ENCODE peak calls at places on chromosomes 1 and 21, in ten cellular contexts. One of them, this sample, is unnamed.

GRCh38 chr1:208110296-208110695 is 133.9 kb downstream of the PLXNA2 start:
- DNase-seq in psoas muscle: no peak
- DNase-seq in PC-3: no peak
- DNase-seq in mammary epithelial cell: no peak
- DNase-seq in tibial artery: no peak
- DNase-seq in thoracic aorta: no peak
- DNase-seq in body of pancreas: no peak
- DNase-seq in upper lobe of right lung: no peak
- DNase-seq in tibial nerve: no peak
- DNase-seq in fibroblast of mammary gland: no peak
- DNase-seq in this sample: no peak

GRCh38 chr1:90936061-90936460 is 85.8 kb downstream of the ZNF644 start:
- DNase-seq in psoas muscle: no peak
- DNase-seq in PC-3: no peak
- DNase-seq in mammary epithelial cell: no peak
- DNase-seq in tibial artery: no peak
- DNase-seq in thoracic aorta: no peak
- DNase-seq in body of pancreas: no peak
- DNase-seq in upper lobe of right lung: no peak
- DNase-seq in tibial nerve: no peak
- DNase-seq in fibroblast of mammary gland: no peak
- DNase-seq in this sample: no peak

GRCh38 chr21:45085700-45086099 is 11.3 kb downstream of the ADARB1 start:
- DNase-seq in psoas muscle: no peak
- DNase-seq in PC-3: no peak
- DNase-seq in mammary epithelial cell: no peak
- DNase-seq in tibial artery: no peak
- DNase-seq in thoracic aorta: no peak
- DNase-seq in body of pancreas: no peak
- DNase-seq in upper lobe of right lung: no peak
- DNase-seq in tibial nerve: no peak
- DNase-seq in fibroblast of mammary gland: no peak
- DNase-seq in this sample: no peak

GRCh38 chr1:89808429-89809117 is 12.3 kb upstream of the LRRC8D start:
- DNase-seq in psoas muscle: no peak
- DNase-seq in PC-3: peak
- DNase-seq in mammary epithelial cell: peak
- DNase-seq in tibial artery: no peak
- DNase-seq in thoracic aorta: no peak
- DNase-seq in body of pancreas: no peak
- DNase-seq in upper lobe of right lung: no peak
- DNase-seq in tibial nerve: no peak
- DNase-seq in fibroblast of mammary gland: peak
- DNase-seq in this sample: peak

GRCh38 chr1:101964708-101965107 is 32.0 kb downstream of the OLFM3 start:
- DNase-seq in psoas muscle: no peak
- DNase-seq in PC-3: no peak
- DNase-seq in mammary epithelial cell: no peak
- DNase-seq in tibial artery: no peak
- DNase-seq in thoracic aorta: no peak
- DNase-seq in body of pancreas: no peak
- DNase-seq in upper lobe of right lung: no peak
- DNase-seq in tibial nerve: no peak
- DNase-seq in fibroblast of mammary gland: no peak
- DNase-seq in this sample: peak

GRCh38 chr21:19607983-19608668 is 1204.5 kb upstream of the TMPRSS15 start:
- DNase-seq in psoas muscle: no peak
- DNase-seq in PC-3: no peak
- DNase-seq in mammary epithelial cell: no peak
- DNase-seq in tibial artery: no peak
- DNase-seq in thoracic aorta: no peak
- DNase-seq in body of pancreas: peak
- DNase-seq in upper lobe of right lung: no peak
- DNase-seq in tibial nerve: no peak
- DNase-seq in fibroblast of mammary gland: no peak
- DNase-seq in this sample: no peak

GRCh38 chr1:113453771-113454083 is 63.4 kb downstream of the MAGI3 start:
- DNase-seq in psoas muscle: no peak
- DNase-seq in PC-3: peak
- DNase-seq in mammary epithelial cell: no peak
- DNase-seq in tibial artery: no peak
- DNase-seq in thoracic aorta: no peak
- DNase-seq in body of pancreas: no peak
- DNase-seq in upper lobe of right lung: no peak
- DNase-seq in tibial nerve: no peak
- DNase-seq in fibroblast of mammary gland: no peak
- DNase-seq in this sample: no peak

GRCh38 chr1:22447581-22448215 is 4.0 kb upstream of the ZBTB40 start:
- DNase-seq in psoas muscle: no peak
- DNase-seq in PC-3: peak
- DNase-seq in mammary epithelial cell: peak
- DNase-seq in tibial artery: peak
- DNase-seq in thoracic aorta: no peak
- DNase-seq in body of pancreas: no peak
- DNase-seq in upper lobe of right lung: no peak
- DNase-seq in tibial nerve: no peak
- DNase-seq in fibroblast of mammary gland: peak
- DNase-seq in this sample: peak

GRCh38 chr1:45348609-45348965 is 8.3 kb upstream of the MUTYH start:
- DNase-seq in psoas muscle: no peak
- DNase-seq in PC-3: no peak
- DNase-seq in mammary epithelial cell: no peak
- DNase-seq in tibial artery: no peak
- DNase-seq in thoracic aorta: no peak
- DNase-seq in body of pancreas: no peak
- DNase-seq in upper lobe of right lung: no peak
- DNase-seq in tibial nerve: no peak
- DNase-seq in fibroblast of mammary gland: no peak
- DNase-seq in this sample: no peak

GRCh38 chr1:212526111-212526491 is 82.5 kb upstream of the ATF3 start:
- DNase-seq in psoas muscle: no peak
- DNase-seq in PC-3: no peak
- DNase-seq in mammary epithelial cell: no peak
- DNase-seq in tibial artery: no peak
- DNase-seq in thoracic aorta: no peak
- DNase-seq in body of pancreas: no peak
- DNase-seq in upper lobe of right lung: no peak
- DNase-seq in tibial nerve: no peak
- DNase-seq in fibroblast of mammary gland: no peak
- DNase-seq in this sample: no peak

GRCh38 chr1:186183970-186184628 is 191.0 kb downstream of the TPR start:
- DNase-seq in psoas muscle: no peak
- DNase-seq in PC-3: no peak
- DNase-seq in mammary epithelial cell: no peak
- DNase-seq in tibial artery: no peak
- DNase-seq in thoracic aorta: no peak
- DNase-seq in body of pancreas: no peak
- DNase-seq in upper lobe of right lung: no peak
- DNase-seq in tibial nerve: no peak
- DNase-seq in fibroblast of mammary gland: peak
- DNase-seq in this sample: peak

DNA sequence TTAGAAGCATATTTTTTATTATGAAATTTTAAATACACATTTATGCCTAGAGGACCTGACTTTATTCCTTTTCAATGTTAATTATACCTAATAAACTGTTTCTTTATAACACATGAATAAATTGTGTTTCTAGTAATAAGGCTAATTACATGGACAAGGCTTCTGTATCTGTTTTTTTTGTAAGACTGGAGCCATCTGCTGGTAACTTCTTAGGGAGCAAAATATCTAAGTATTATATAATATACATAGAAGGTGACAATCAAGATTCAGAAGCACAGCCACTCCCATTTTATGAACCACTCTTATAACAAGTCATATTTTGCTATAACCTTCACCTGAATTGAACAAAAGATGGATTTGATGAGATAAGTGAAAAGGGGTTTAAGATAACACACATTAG is 84.2 kb downstream of the LBR start:
- DNase-seq in psoas muscle: no peak
- DNase-seq in PC-3: peak
- DNase-seq in mammary epithelial cell: no peak
- DNase-seq in tibial artery: no peak
- DNase-seq in thoracic aorta: no peak
- DNase-seq in body of pancreas: no peak
- DNase-seq in upper lobe of right lung: no peak
- DNase-seq in tibial nerve: no peak
- DNase-seq in fibroblast of mammary gland: peak
- DNase-seq in this sample: peak
- TF ChIP-seq CTCF in psoas muscle: peak
- TF ChIP-seq CTCF in PC-3: peak
- TF ChIP-seq CTCF in mammary epithelial cell: peak
- TF ChIP-seq CTCF in tibial artery: no peak
- TF ChIP-seq CTCF in thoracic aorta: no peak
- TF ChIP-seq CTCF in body of pancreas: no peak
- TF ChIP-seq CTCF in upper lobe of right lung: peak
- TF ChIP-seq CTCF in tibial nerve: no peak
- TF ChIP-seq CTCF in fibroblast of mammary gland: peak
- TF ChIP-seq CTCF in this sample: peak

DNA sequence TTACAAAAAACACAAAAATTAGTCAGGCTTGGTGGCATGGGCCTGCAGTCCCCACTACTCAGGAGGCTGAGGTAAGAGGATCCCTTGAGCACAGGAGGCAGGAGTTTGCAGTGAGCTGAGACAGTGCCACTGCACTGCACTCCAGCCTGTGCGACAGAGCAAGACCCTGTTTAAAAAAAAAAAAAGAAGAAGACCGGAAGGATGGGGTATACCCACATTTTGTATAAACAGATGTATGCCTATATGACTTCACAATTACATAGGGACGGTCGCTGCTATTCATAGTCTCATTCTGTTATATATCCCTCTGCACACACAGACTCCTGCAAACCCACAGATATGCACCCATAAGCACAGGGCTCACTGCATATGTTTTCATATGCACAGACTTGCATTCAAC is 12.7 kb downstream of the LCK start:
- DNase-seq in psoas muscle: no peak
- DNase-seq in PC-3: no peak
- DNase-seq in mammary epithelial cell: no peak
- DNase-seq in tibial artery: no peak
- DNase-seq in thoracic aorta: no peak
- DNase-seq in body of pancreas: no peak
- DNase-seq in upper lobe of right lung: no peak
- DNase-seq in tibial nerve: no peak
- DNase-seq in fibroblast of mammary gland: no peak
- DNase-seq in this sample: no peak
- H3K4me3 ChIP-seq in psoas muscle: no peak
- H3K4me3 ChIP-seq in PC-3: no peak
- H3K4me3 ChIP-seq in mammary epithelial cell: no peak
- H3K4me3 ChIP-seq in tibial artery: no peak
- H3K4me3 ChIP-seq in thoracic aorta: no peak
- H3K4me3 ChIP-seq in body of pancreas: no peak
- H3K4me3 ChIP-seq in upper lobe of right lung: no peak
- H3K4me3 ChIP-seq in tibial nerve: no peak
- H3K4me3 ChIP-seq in fibroblast of mammary gland: no peak
- H3K4me3 ChIP-seq in this sample: no peak

DNA sequence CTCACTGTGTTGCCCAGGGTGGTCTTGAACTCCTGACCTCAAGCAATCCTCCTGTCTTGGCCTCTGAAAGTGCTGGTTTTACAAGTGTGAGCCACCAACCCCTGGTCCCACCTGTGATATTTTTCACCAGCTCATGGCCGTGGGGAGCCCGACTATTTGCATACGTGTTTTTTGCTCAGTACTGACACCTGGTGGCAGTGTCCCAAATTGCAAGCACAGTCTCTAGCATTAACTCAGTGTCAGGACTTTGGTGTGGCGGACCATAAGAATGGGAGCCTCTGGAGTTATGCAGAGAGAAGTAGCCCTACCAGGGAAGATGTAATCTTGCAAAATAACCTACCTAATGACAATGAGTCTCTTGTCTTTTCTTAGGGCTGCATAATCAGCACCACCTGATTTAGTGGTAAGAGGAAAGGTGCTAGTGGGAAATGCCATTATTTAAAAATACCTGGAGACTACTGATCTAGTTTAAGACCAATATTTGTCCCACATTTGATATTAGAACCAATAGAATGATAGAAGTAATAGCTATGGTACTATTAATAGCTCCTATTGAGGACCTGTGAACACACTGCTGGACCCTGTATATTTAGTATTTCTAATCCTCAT is 305.4 kb downstream of the DISC1 start:
- DNase-seq in psoas muscle: no peak
- DNase-seq in PC-3: peak
- DNase-seq in mammary epithelial cell: no peak
- DNase-seq in tibial artery: no peak
- DNase-seq in thoracic aorta: no peak
- DNase-seq in body of pancreas: no peak
- DNase-seq in upper lobe of right lung: no peak
- DNase-seq in tibial nerve: no peak
- DNase-seq in fibroblast of mammary gland: peak
- DNase-seq in this sample: no peak
- TF ChIP-seq CTCF in psoas muscle: peak
- TF ChIP-seq CTCF in PC-3: peak
- TF ChIP-seq CTCF in mammary epithelial cell: peak
- TF ChIP-seq CTCF in tibial artery: peak
- TF ChIP-seq CTCF in thoracic aorta: peak
- TF ChIP-seq CTCF in body of pancreas: peak
- TF ChIP-seq CTCF in upper lobe of right lung: peak
- TF ChIP-seq CTCF in tibial nerve: no peak
- TF ChIP-seq CTCF in fibroblast of mammary gland: peak
- TF ChIP-seq CTCF in this sample: peak

DNA sequence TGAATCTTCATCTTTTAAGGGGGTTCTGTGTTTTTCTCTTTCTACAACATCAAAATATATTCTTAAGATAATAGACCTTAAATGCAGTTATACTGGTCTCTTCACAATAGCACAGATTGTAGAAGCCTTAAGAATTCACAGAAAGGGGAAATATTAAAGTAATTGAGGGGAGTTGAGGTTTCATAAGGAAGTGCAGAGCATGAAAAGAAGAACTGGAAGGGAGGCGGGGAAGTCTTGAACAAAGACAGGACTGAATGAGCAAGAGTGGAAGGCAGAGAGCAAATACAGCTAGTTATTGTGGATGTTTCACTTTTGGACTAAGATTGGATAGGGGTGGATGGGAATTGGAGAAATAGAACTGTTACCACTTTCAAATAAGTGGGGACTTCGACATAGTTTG is 67.7 kb downstream of the PTGER3 start:
- DNase-seq in psoas muscle: no peak
- DNase-seq in PC-3: no peak
- DNase-seq in mammary epithelial cell: no peak
- DNase-seq in tibial artery: no peak
- DNase-seq in thoracic aorta: no peak
- DNase-seq in body of pancreas: no peak
- DNase-seq in upper lobe of right lung: no peak
- DNase-seq in tibial nerve: no peak
- DNase-seq in fibroblast of mammary gland: no peak
- DNase-seq in this sample: no peak
- H3K4me3 ChIP-seq in psoas muscle: no peak
- H3K4me3 ChIP-seq in PC-3: no peak
- H3K4me3 ChIP-seq in mammary epithelial cell: no peak
- H3K4me3 ChIP-seq in tibial artery: no peak
- H3K4me3 ChIP-seq in thoracic aorta: peak
- H3K4me3 ChIP-seq in body of pancreas: no peak
- H3K4me3 ChIP-seq in upper lobe of right lung: no peak
- H3K4me3 ChIP-seq in tibial nerve: no peak
- H3K4me3 ChIP-seq in fibroblast of mammary gland: no peak
- H3K4me3 ChIP-seq in this sample: no peak

DNA sequence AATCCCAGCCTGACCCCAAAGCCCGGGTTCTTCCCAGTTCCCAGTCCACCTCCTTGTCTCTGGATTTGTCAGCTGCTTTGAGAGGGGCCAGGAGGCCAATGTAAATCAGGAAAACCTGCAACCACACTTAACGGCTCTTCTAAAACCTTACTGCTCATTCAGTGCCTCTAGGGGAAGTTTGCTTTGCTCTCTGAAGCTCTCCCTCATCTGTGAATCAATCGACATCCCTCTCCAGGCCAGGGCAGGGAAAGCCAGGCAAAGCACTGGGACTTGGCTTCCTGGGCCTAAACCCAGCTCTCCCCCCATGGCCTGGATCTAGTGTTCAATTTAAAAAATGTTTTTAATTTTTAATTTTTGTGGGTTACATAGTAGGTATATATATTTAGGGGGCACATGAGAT is 9.3 kb downstream of the NKAIN1 start:
- DNase-seq in psoas muscle: no peak
- DNase-seq in PC-3: no peak
- DNase-seq in mammary epithelial cell: no peak
- DNase-seq in tibial artery: no peak
- DNase-seq in thoracic aorta: no peak
- DNase-seq in body of pancreas: no peak
- DNase-seq in upper lobe of right lung: no peak
- DNase-seq in tibial nerve: no peak
- DNase-seq in fibroblast of mammary gland: no peak
- DNase-seq in this sample: no peak
- TF ChIP-seq CTCF in psoas muscle: no peak
- TF ChIP-seq CTCF in PC-3: no peak
- TF ChIP-seq CTCF in mammary epithelial cell: no peak
- TF ChIP-seq CTCF in tibial artery: no peak
- TF ChIP-seq CTCF in thoracic aorta: no peak
- TF ChIP-seq CTCF in body of pancreas: no peak
- TF ChIP-seq CTCF in upper lobe of right lung: no peak
- TF ChIP-seq CTCF in tibial nerve: no peak
- TF ChIP-seq CTCF in fibroblast of mammary gland: no peak
- TF ChIP-seq CTCF in this sample: no peak